ENCODE peak calls at places on chromosomes 16 and 17, in eight cellular contexts. U, M, P, S, Y, L, E and O are unnamed samples. For H3K4me1, the result is how much of the 10 kb centered on the place peaks cover.

GRCh38 chr17:6457688-6458190 is 13.5 kb downstream of the PIMREG start:
- DNase-seq in U (no peak), M (no peak), P (no peak), S (no peak), Y (no peak), L (no peak), E (no peak), O (no peak)

GRCh38 chr16:15770512-15770911 is 86.3 kb downstream of the MYH11 start:
- DNase-seq in U (no peak), M (no peak), P (no peak), S (no peak), Y (no peak), L (no peak), E (no peak), O (peak)

GRCh38 chr17:57636985-57637667 is 108.0 kb downstream of the CCDC182 start:
- DNase-seq in U (no peak), M (no peak), P (no peak), S (no peak), Y (no peak), L (no peak), E (no peak), O (peak)

GRCh38 chr17:38908676-38909181 is 16.7 kb upstream of the LASP1NB start:
- DNase-seq in U (no peak), M (no peak), P (no peak), S (no peak), Y (no peak), L (peak), E (no peak), O (no peak)

GRCh38 chr17:65699459-65699858 is 138.0 kb upstream of the AXIN2 start:
- DNase-seq in U (no peak), M (no peak), P (no peak), S (no peak), Y (no peak), L (no peak), E (no peak), O (no peak)

GRCh38 chr17:19753661-19754463 is 5.8 kb upstream of the ALDH3A1 start:
- DNase-seq in U (no peak), M (peak), P (no peak), S (no peak), Y (no peak), L (peak), E (peak), O (no peak)

GRCh38 chr16:9091867-9092281 is 430 bp downstream of the HAPSTR1 start:
- DNase-seq in U (peak), M (no peak), P (peak), S (no peak), Y (peak), L (peak), E (no peak), O (no peak)

GRCh38 chr16:57128787-57129389 is 36.5 kb downstream of the CPNE2 start:
- DNase-seq in U (no peak), M (no peak), P (peak), S (no peak), Y (no peak), L (no peak), E (peak), O (no peak)

GRCh38 chr17:27477971-27478684 is 21.9 kb downstream of the KSR1 start:
- DNase-seq in U (no peak), M (no peak), P (no peak), S (no peak), Y (no peak), L (no peak), E (no peak), O (no peak)

GRCh38 chr17:31674717-31675349 is 184.2 kb downstream of the COPRS start:
- DNase-seq in U (no peak), M (no peak), P (no peak), S (no peak), Y (no peak), L (no peak), E (no peak), O (peak)

GRCh38 chr17:17044846-17045561 is 2.7 kb downstream of the MPRIP start:
- DNase-seq in U (no peak), M (peak), P (no peak), S (peak), Y (peak), L (no peak), E (no peak), O (peak)

GRCh38 chr17:4301066-4301465 is 37.3 kb upstream of the ANKFY1 start:
- DNase-seq in U (no peak), M (no peak), P (no peak), S (no peak), Y (peak), L (no peak), E (no peak), O (no peak)

GRCh38 chr17:27319536-27320221 is 25.8 kb downstream of the WSB1 start:
- DNase-seq in U (no peak), M (no peak), P (no peak), S (no peak), Y (peak), L (peak), E (no peak), O (peak)

GRCh38 chr17:47315451-47316266 is 8.1 kb upstream of the EFCAB13 start:
- DNase-seq in U (no peak), M (no peak), P (peak), S (peak), Y (peak), L (peak), E (no peak), O (peak)

GRCh38 chr17:75981019-75981615 is 2.1 kb downstream of the TEN1 start:
- DNase-seq in U (no peak), M (no peak), P (no peak), S (no peak), Y (no peak), L (no peak), E (no peak), O (no peak)

GRCh38 chr17:42169351-42169750 is 11.6 kb downstream of the KCNH4 start:
- DNase-seq in U (no peak), M (no peak), P (no peak), S (no peak), Y (no peak), L (no peak), E (no peak), O (no peak)

GRCh38 chr16:73530529-73530928 is 482.6 kb upstream of the ZFHX3 start:
- DNase-seq in U (no peak), M (no peak), P (no peak), S (no peak), Y (no peak), L (no peak), E (no peak), O (no peak)

GRCh38 chr16:80739523-80739922 is 64.9 kb downstream of the CDYL2 start:
- DNase-seq in U (no peak), M (no peak), P (no peak), S (no peak), Y (no peak), L (no peak), E (no peak), O (no peak)

GRCh38 chr17:18041776-18042175 is 2.6 kb downstream of the GID4 start:
- DNase-seq in U (no peak), M (no peak), P (no peak), S (no peak), Y (no peak), L (no peak), E (no peak), O (peak)

GRCh38 chr17:46061435-46061834 is 62.4 kb downstream of the STH start:
- DNase-seq in U (no peak), M (no peak), P (no peak), S (no peak), Y (no peak), L (no peak), E (no peak), O (no peak)

GRCh38 chr17:65243838-65244237 is 106.7 kb downstream of the RGS9 start:
- DNase-seq in U (no peak), M (no peak), P (no peak), S (no peak), Y (no peak), L (no peak), E (no peak), O (peak)

GRCh38 chr17:20035501-20035900 is 26.3 kb downstream of the SPECC1 start:
- DNase-seq in U (no peak), M (no peak), P (no peak), S (no peak), Y (no peak), L (no peak), E (no peak), O (no peak)

GRCh38 chr16:71927383-71927782 is 32.1 kb downstream of the IST1 start:
- DNase-seq in U (no peak), M (no peak), P (no peak), S (no peak), Y (peak), L (peak), E (no peak), O (peak)

GRCh38 chr16:58853830-58854229 is 119.7 kb upstream of the GOT2 start:
- DNase-seq in U (no peak), M (no peak), P (no peak), S (no peak), Y (no peak), L (no peak), E (no peak), O (no peak)

GRCh38 chr17:75289832-75290337 is 652 bp upstream of the SLC25A19 start:
- DNase-seq in U (peak), M (no peak), P (peak), S (no peak), Y (peak), L (peak), E (no peak), O (peak)

GRCh38 chr16:86924537-86924936 is 346.2 kb downstream of the FOXL1 start:
- DNase-seq in U (no peak), M (no peak), P (no peak), S (no peak), Y (no peak), L (no peak), E (no peak), O (peak)

GRCh38 chr17:6599364-6599763 is 41.1 kb downstream of the KIAA0753 start:
- DNase-seq in U (no peak), M (no peak), P (no peak), S (no peak), Y (no peak), L (no peak), E (no peak), O (peak)

GRCh38 chr17:66784621-66785364 is 50.1 kb upstream of the CACNG5 start:
- DNase-seq in U (no peak), M (no peak), P (no peak), S (peak), Y (no peak), L (no peak), E (peak), O (no peak)

DNA sequence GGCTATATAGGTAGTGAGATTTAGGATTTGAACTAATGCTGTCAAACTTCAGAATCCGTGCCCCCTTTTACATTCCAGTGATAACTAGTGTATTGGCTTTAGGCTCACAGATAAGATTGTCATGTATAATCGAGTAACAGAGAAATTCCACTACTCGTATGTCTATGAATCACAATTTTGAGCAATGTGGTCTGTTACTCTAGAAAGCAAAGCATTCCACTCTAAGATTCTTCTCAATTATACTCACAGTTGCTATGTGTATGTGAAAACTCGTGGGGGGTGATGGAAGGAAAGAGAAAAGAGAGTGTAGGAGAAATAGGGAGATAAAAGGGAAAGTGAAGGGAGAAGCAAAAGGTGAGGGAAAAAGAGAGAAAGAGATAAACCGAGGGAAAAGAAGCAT is 1175.1 kb upstream of the GOT2 start:
- DNase-seq in U (no peak), M (no peak), P (no peak), S (no peak), Y (no peak), L (no peak), E (no peak), O (no peak)
- H3K4me1 ChIP-seq in U (under half), M (under half), P (under half), S (under half), Y (under half), L (under half), E (under half), O (under half)

DNA sequence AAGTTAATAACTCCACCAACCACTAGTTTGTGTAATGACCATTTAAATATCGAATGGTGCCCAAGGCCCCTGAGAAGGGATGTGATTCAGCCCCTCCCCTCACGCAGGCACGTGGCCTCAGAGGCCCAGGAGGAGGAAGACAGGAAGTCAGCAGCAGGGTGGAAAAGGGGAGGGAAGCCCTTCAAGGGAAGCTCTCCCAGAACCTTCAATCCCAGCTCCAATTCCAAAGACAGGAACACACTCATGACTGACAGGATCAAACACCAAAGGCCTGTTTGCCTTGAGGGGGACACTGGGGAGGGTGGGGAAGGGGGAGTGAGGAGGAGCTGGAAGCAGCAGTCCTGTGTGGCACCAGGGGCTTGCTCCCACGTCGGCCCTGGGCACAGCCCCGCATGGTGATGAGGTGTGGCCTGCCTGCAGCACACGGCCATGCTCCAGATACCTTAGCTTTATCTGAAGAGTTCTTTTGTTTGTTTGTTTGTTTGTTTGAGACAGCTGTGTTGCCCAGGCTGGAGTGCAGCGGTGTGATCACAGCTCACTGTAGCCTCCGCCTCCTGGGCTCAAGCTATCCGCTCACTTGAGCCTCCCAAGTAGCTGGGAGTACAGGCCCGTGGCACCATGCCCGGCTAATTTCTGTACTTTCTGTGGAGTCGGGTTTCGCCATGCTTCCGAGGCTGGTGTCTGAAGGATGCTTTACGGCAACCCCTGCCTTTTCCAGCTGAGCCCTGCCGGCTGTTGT is 105.0 kb downstream of the ZNF778 start:
- DNase-seq in U (no peak), M (no peak), P (no peak), S (peak), Y (peak), L (no peak), E (peak), O (peak)
- H3K4me1 ChIP-seq in U (half or more), M (half or more), P (half or more), S (half or more), Y (under half), L (under half), E (half or more), O (half or more)

GRCh38 chr17:77325537-77325825 is 184.7 kb downstream of the SEC14L1 start:
- DNase-seq in U (no peak), M (no peak), P (no peak), S (peak), Y (no peak), L (no peak), E (no peak), O (no peak)
- H3K4me1 ChIP-seq in U (under half), M (under half), P (under half), S (half or more), Y (under half), L (under half), E (half or more), O (under half)

GRCh38 chr16:88686439-88687253 is at the start of gene SNAI3:
- DNase-seq in U (peak), M (peak), P (peak), S (peak), Y (peak), L (peak), E (peak), O (peak)
- H3K4me1 ChIP-seq in U (under half), M (under half), P (half or more), S (under half), Y (under half), L (under half), E (half or more), O (under half)

GRCh38 chr17:50283714-50284432 is 9.6 kb downstream of the TMEM92 start:
- DNase-seq in U (no peak), M (no peak), P (no peak), S (no peak), Y (no peak), L (no peak), E (no peak), O (no peak)
- H3K4me1 ChIP-seq in U (under half), M (under half), P (under half), S (under half), Y (under half), L (under half), E (half or more), O (under half)

GRCh38 chr17:82196273-82196672 is 16.4 kb downstream of the CCDC57 start:
- DNase-seq in U (no peak), M (no peak), P (no peak), S (peak), Y (no peak), L (no peak), E (no peak), O (no peak)
- H3K4me1 ChIP-seq in U (under half), M (under half), P (under half), S (under half), Y (under half), L (under half), E (under half), O (under half)

GRCh38 chr17:1290676-1291075 is 11.2 kb downstream of the TRARG1 start:
- DNase-seq in U (no peak), M (no peak), P (no peak), S (no peak), Y (no peak), L (no peak), E (no peak), O (no peak)
- H3K4me1 ChIP-seq in U (under half), M (under half), P (under half), S (under half), Y (under half), L (under half), E (under half), O (under half)

GRCh38 chr17:73802314-73802713 is 158.1 kb upstream of the SDK2 start:
- DNase-seq in U (no peak), M (no peak), P (no peak), S (no peak), Y (no peak), L (no peak), E (no peak), O (no peak)

GRCh38 chr17:73803867-73804539 is 159.8 kb upstream of the SDK2 start:
- DNase-seq in U (no peak), M (no peak), P (no peak), S (no peak), Y (no peak), L (no peak), E (no peak), O (no peak)

GRCh38 chr17:73801455-73802100 is 157.3 kb upstream of the SDK2 start:
- DNase-seq in U (no peak), M (no peak), P (no peak), S (no peak), Y (no peak), L (no peak), E (no peak), O (no peak)

GRCh38 chr17:73800893-73801292 is 156.6 kb upstream of the SDK2 start:
- DNase-seq in U (no peak), M (no peak), P (no peak), S (no peak), Y (no peak), L (no peak), E (no peak), O (no peak)

GRCh38 chr17:73802871-73803270 is 158.6 kb upstream of the SDK2 start:
- DNase-seq in U (no peak), M (no peak), P (no peak), S (no peak), Y (no peak), L (no peak), E (no peak), O (no peak)
- H3K4me1 ChIP-seq in U (under half), M (under half), P (under half), S (under half), Y (under half), L (under half), E (under half), O (under half)